ENCODE peak calls at places on chromosome X, in seven cellular contexts. Q is NCI-H1105; B is MG63; K is dermis blood vessel endothelial cell; A is astrocyte; D is type B pancreatic cell; X is CD8-positive, alpha-beta memory T cell. I is an unnamed sample.
A peak's percentile ranks its signal among the peaks of the same experiment; 100 is the strongest.

GRCh38 chrX:130330706-130331105 is 9.0 kb upstream of the SLC25A14 start:
- DNase-seq in X (no peak), Q (peak; percentile 21), A (peak; percentile 36), B (peak; percentile 42), D (no peak), K (peak; percentile 57), I (peak; percentile 5)

GRCh38 chrX:155094468-155095061 is 23.3 kb downstream of the BRCC3 start:
- DNase-seq in B (no peak), D (no peak), X (peak; percentile 50), K (peak; percentile 53), A (no peak), Q (peak; percentile 40), I (no peak)

GRCh38 chrX:2511326-2511725 is 10.6 kb upstream of the DHRSX start:
- DNase-seq in Q (no peak), D (no peak), X (no peak), K (no peak), B (no peak), A (no peak), I (no peak)

GRCh38 chrX:152220612-152221011 is 82.2 kb upstream of the MAGEA10 start:
- DNase-seq in B (peak; percentile 5), D (no peak), K (no peak), A (peak; percentile 48), X (no peak), Q (no peak), I (no peak)

GRCh38 chrX:39196192-39197102 is 395.2 kb downstream of the MID1IP1 start:
- DNase-seq in X (peak; percentile 13), B (peak; percentile 35), A (peak; percentile 89), Q (peak; percentile 55), K (no peak), D (no peak), I (peak; percentile 90)

GRCh38 chrX:143664302-143664701 is 28.4 kb upstream of the SLITRK4 start:
- DNase-seq in D (no peak), B (no peak), A (no peak), Q (no peak), X (no peak), K (peak; percentile 1), I (no peak)

GRCh38 chrX:153562546-153562945 is 36.4 kb downstream of the CCNQ start:
- DNase-seq in X (no peak), D (no peak), Q (no peak), B (no peak), K (no peak), A (no peak), I (no peak)

GRCh38 chrX:44068043-44068442 is 94.9 kb upstream of the NDP start:
- DNase-seq in K (no peak), A (no peak), X (no peak), Q (no peak), B (no peak), D (no peak), I (no peak)

GRCh38 chrX:65488496-65488895 is 46.1 kb downstream of the LAS1L start:
- DNase-seq in A (no peak), X (no peak), K (no peak), B (no peak), Q (no peak), D (no peak), I (no peak)

GRCh38 chrX:43165343-43165920 is 387.5 kb upstream of the PPP1R2C start:
- DNase-seq in Q (no peak), B (no peak), X (no peak), K (no peak), D (no peak), A (no peak), I (no peak)

GRCh38 chrX:136195247-136195646 is 47.9 kb downstream of the FHL1 start:
- DNase-seq in K (no peak), A (no peak), Q (no peak), B (no peak), X (no peak), D (no peak), I (no peak)

GRCh38 chrX:80335062-80335830 is 85.0 kb upstream of the TENT5D start:
- DNase-seq in X (no peak), Q (peak; percentile 37), B (no peak), A (no peak), D (no peak), K (no peak), I (no peak)

GRCh38 chrX:107600366-107600765 is 27.9 kb upstream of the PRPS1 start:
- DNase-seq in B (no peak), A (no peak), D (no peak), X (no peak), Q (no peak), K (no peak), I (no peak)

GRCh38 chrX:123835661-123836371 is 24.0 kb upstream of the XIAP start:
- DNase-seq in D (no peak), A (peak; percentile 74), K (peak; percentile 45), X (no peak), B (peak; percentile 43), Q (no peak), I (no peak)

GRCh38 chrX:46628406-46629371 is 55.1 kb downstream of the CHST7 start:
- DNase-seq in X (no peak), Q (no peak), D (no peak), A (peak; percentile 23), K (peak; percentile 46), B (peak; percentile 1), I (peak; percentile 91)

GRCh38 chrX:139077303-139078131 is 366.0 kb upstream of the FGF13 start:
- DNase-seq in A (peak; percentile 72), D (no peak), B (no peak), X (no peak), Q (no peak), K (no peak), I (no peak)

GRCh38 chrX:77431227-77431626 is 16.0 kb upstream of the FGF16 start:
- DNase-seq in D (no peak), X (no peak), K (no peak), Q (no peak), B (peak; percentile 19), A (peak; percentile 58), I (no peak)

GRCh38 chrX:153681175-153681574 is 6.6 kb upstream of the SLC6A8 start:
- DNase-seq in X (no peak), K (no peak), B (no peak), A (no peak), D (no peak), Q (no peak), I (no peak)

GRCh38 chrX:45596190-45596808 is 395.6 kb upstream of the DIPK2B start:
- DNase-seq in D (no peak), X (no peak), A (no peak), Q (no peak), B (no peak), K (peak; percentile 24), I (no peak)

GRCh38 chrX:17987783-17988182 is 126.7 kb upstream of the RAI2 start:
- DNase-seq in X (peak; percentile 63), D (no peak), B (no peak), K (no peak), Q (no peak), A (no peak), I (no peak)

GRCh38 chrX:21926116-21926515 is 14.4 kb upstream of the SMS start:
- DNase-seq in D (no peak), Q (no peak), B (no peak), A (no peak), K (peak; percentile 17), X (no peak), I (no peak)

GRCh38 chrX:74023203-74023602 is 280.8 kb upstream of the ZCCHC13 start:
- DNase-seq in B (no peak), X (no peak), D (no peak), Q (no peak), K (no peak), A (no peak), I (no peak)

GRCh38 chrX:15815779-15816452 is 25.6 kb downstream of the ZRSR2 start:
- DNase-seq in B (no peak), D (no peak), A (no peak), K (peak; percentile 60), X (no peak), Q (no peak), I (peak; percentile 8)

GRCh38 chrX:10160221-10160620 is 3.4 kb downstream of the CLCN4 start:
- DNase-seq in A (no peak), B (no peak), Q (no peak), X (no peak), K (no peak), D (no peak), I (no peak)

GRCh38 chrX:114626323-114626722 is 42.4 kb downstream of the HTR2C start:
- DNase-seq in D (no peak), B (no peak), X (no peak), Q (no peak), A (no peak), K (peak; percentile 35), I (no peak)

GRCh38 chrX:79270401-79270800 is 96.7 kb downstream of the ITM2A start:
- DNase-seq in A (no peak), D (no peak), X (peak; percentile 58), K (peak; percentile 59), Q (no peak), B (no peak), I (peak; percentile 63)

GRCh38 chrX:42248226-42248625 is 324.9 kb upstream of the CASK start:
- DNase-seq in K (no peak), Q (no peak), X (no peak), A (no peak), D (no peak), B (no peak), I (no peak)

GRCh38 chrX:38304010-38304409 is 23.3 kb downstream of the RPGR start:
- DNase-seq in B (no peak), X (no peak), Q (no peak), D (no peak), K (peak; percentile 72), A (no peak), I (no peak)

GRCh38 chrX:105837227-105837626 is 14.9 kb downstream of the NRK start:
- DNase-seq in D (no peak), Q (no peak), K (peak; percentile 0), B (peak; percentile 80), A (peak; percentile 86), X (no peak), I (no peak)